ENCODE peak calls at places on chromosomes 3 and 15, in four cellular contexts. One of them, this sample, is unnamed.

GRCh38 chr15:38563723-38564519 is 693 bp downstream of the RASGRP1 start:
- DNase-seq in HCT116: peak; percentile 8
- DNase-seq in hepatocyte: peak; percentile 83
- DNase-seq in GM23338: peak; percentile 57
- DNase-seq in this sample: no peak

GRCh38 chr3:172536505-172536904 is 13.3 kb upstream of the TNFSF10 start:
- DNase-seq in hepatocyte: no peak
- DNase-seq in GM23338: peak; percentile 18
- DNase-seq in HCT116: no peak
- DNase-seq in this sample: peak; percentile 79

GRCh38 chr3:173774275-173774674 is 376.7 kb downstream of the NLGN1 start:
- DNase-seq in HCT116: no peak
- DNase-seq in hepatocyte: no peak
- DNase-seq in GM23338: no peak
- DNase-seq in this sample: no peak

GRCh38 chr3:138898301-138898700 is 48.6 kb downstream of the FOXL2 start:
- DNase-seq in HCT116: no peak
- DNase-seq in hepatocyte: no peak
- DNase-seq in GM23338: no peak
- DNase-seq in this sample: peak; percentile 73

GRCh38 chr3:81173514-81173913 is 587.9 kb downstream of the GBE1 start:
- DNase-seq in GM23338: peak; percentile 66
- DNase-seq in hepatocyte: peak; percentile 8
- DNase-seq in HCT116: no peak
- DNase-seq in this sample: no peak

GRCh38 chr3:177596822-177597271 is 399.6 kb upstream of the TBL1XR1 start:
- DNase-seq in GM23338: no peak
- DNase-seq in HCT116: no peak
- DNase-seq in hepatocyte: no peak
- DNase-seq in this sample: peak; percentile 82

GRCh38 chr3:71056327-71056726 is 527.2 kb downstream of the FOXP1 start:
- DNase-seq in GM23338: no peak
- DNase-seq in hepatocyte: no peak
- DNase-seq in HCT116: no peak
- DNase-seq in this sample: no peak

GRCh38 chr3:1734494-1735122 is 364.1 kb upstream of the CNTN4 start:
- DNase-seq in hepatocyte: no peak
- DNase-seq in HCT116: no peak
- DNase-seq in GM23338: no peak
- DNase-seq in this sample: no peak

GRCh38 chr3:131025500-131025899 is 1.1 kb downstream of the ASTE1 start:
- DNase-seq in GM23338: no peak
- DNase-seq in HCT116: no peak
- DNase-seq in hepatocyte: no peak
- DNase-seq in this sample: no peak

GRCh38 chr15:88141490-88141889 is 115.0 kb downstream of the NTRK3 start:
- DNase-seq in GM23338: no peak
- DNase-seq in hepatocyte: no peak
- DNase-seq in HCT116: no peak
- DNase-seq in this sample: no peak

GRCh38 chr15:70095387-70096214 is 2.1 kb downstream of the TLE3 start:
- DNase-seq in HCT116: no peak
- DNase-seq in GM23338: peak; percentile 86
- DNase-seq in hepatocyte: peak; percentile 74
- DNase-seq in this sample: peak; percentile 41

GRCh38 chr3:45560270-45561020 is 34.1 kb upstream of the LIMD1 start:
- DNase-seq in hepatocyte: no peak
- DNase-seq in HCT116: no peak
- DNase-seq in GM23338: no peak
- DNase-seq in this sample: no peak

GRCh38 chr3:61573441-61573840 is 12.1 kb downstream of the PTPRG start:
- DNase-seq in hepatocyte: no peak
- DNase-seq in GM23338: no peak
- DNase-seq in HCT116: no peak
- DNase-seq in this sample: no peak

GRCh38 chr15:40069178-40070165 is 30.5 kb upstream of the SRP14 start:
- DNase-seq in GM23338: peak; percentile 60
- DNase-seq in hepatocyte: peak; percentile 77
- DNase-seq in HCT116: peak; percentile 73
- DNase-seq in this sample: peak; percentile 97

GRCh38 chr3:138949445-138950005 is 2.5 kb downstream of the FOXL2NB start:
- DNase-seq in HCT116: no peak
- DNase-seq in GM23338: no peak
- DNase-seq in hepatocyte: no peak
- DNase-seq in this sample: no peak

GRCh38 chr3:46541856-46542255 is 24.2 kb downstream of the LRRC2 start:
- DNase-seq in hepatocyte: no peak
- DNase-seq in GM23338: no peak
- DNase-seq in HCT116: no peak
- DNase-seq in this sample: no peak

GRCh38 chr3:39130026-39130425 is 22.5 kb downstream of the TTC21A start:
- DNase-seq in hepatocyte: no peak
- DNase-seq in HCT116: no peak
- DNase-seq in GM23338: no peak
- DNase-seq in this sample: no peak

GRCh38 chr3:47210863-47211405 is 47.0 kb upstream of the SETD2 start:
- DNase-seq in hepatocyte: no peak
- DNase-seq in GM23338: no peak
- DNase-seq in HCT116: no peak
- DNase-seq in this sample: no peak

GRCh38 chr3:33184863-33185262 is 33.7 kb downstream of the SUSD5 start:
- DNase-seq in HCT116: no peak
- DNase-seq in hepatocyte: no peak
- DNase-seq in GM23338: no peak
- DNase-seq in this sample: no peak

GRCh38 chr3:64082917-64083587 is 59.8 kb upstream of the PSMD6 start:
- DNase-seq in HCT116: no peak
- DNase-seq in hepatocyte: no peak
- DNase-seq in GM23338: no peak
- DNase-seq in this sample: no peak

GRCh38 chr3:30123224-30123623 is 483.2 kb upstream of the TGFBR2 start:
- DNase-seq in HCT116: no peak
- DNase-seq in hepatocyte: no peak
- DNase-seq in GM23338: no peak
- DNase-seq in this sample: no peak

GRCh38 chr3:42013652-42014442 is 51.9 kb upstream of the ULK4 start:
- DNase-seq in HCT116: no peak
- DNase-seq in GM23338: peak; percentile 50
- DNase-seq in hepatocyte: peak; percentile 64
- DNase-seq in this sample: peak; percentile 26

GRCh38 chr15:35078221-35078915 is 6.7 kb downstream of the NANOGP8 start:
- DNase-seq in HCT116: peak; percentile 44
- DNase-seq in GM23338: peak; percentile 84
- DNase-seq in hepatocyte: peak; percentile 74
- DNase-seq in this sample: no peak

GRCh38 chr3:109731639-109732473 is 394.5 kb upstream of the DPPA4 start:
- DNase-seq in hepatocyte: peak; percentile 77
- DNase-seq in HCT116: peak; percentile 29
- DNase-seq in GM23338: peak; percentile 74
- DNase-seq in this sample: no peak

GRCh38 chr3:60652829-60653228 is 598.4 kb downstream of the FHIT start:
- DNase-seq in HCT116: no peak
- DNase-seq in GM23338: no peak
- DNase-seq in hepatocyte: no peak
- DNase-seq in this sample: no peak

GRCh38 chr3:18424862-18425640 is at the start of gene SATB1:
- DNase-seq in HCT116: no peak
- DNase-seq in GM23338: peak; percentile 92
- DNase-seq in hepatocyte: peak; percentile 76
- DNase-seq in this sample: peak; percentile 69

GRCh38 chr3:186566772-186567071 is 417 bp downstream of the TBCCD1 start:
- DNase-seq in GM23338: no peak
- DNase-seq in hepatocyte: no peak
- DNase-seq in HCT116: no peak
- DNase-seq in this sample: no peak

DNA sequence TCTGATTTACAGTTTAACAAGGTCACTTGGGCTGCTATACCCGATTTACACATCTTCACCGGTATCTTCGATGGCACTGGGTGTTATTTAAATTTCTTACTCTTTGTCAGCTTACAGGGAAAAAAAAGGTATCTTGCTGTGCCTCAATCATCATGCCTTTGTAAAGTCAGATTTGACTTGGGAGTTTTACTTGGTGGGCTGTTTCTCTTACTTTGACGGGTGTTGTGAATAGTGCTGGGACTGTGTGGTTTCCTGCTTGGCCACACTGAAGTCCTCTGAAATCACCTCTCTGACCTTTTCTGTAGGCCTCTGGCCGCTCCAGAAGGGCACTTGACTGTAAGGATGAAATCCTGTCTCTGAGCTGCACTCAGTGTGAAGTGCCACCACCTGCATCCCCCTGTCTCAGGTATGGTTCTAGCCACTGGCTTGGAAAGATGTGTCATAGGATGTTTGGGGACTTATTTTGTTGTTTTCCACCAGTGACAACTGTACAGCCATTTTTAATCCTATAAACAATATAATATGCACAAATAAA is 3.1 kb upstream of the SLC24A1 start:
- DNase-seq in GM23338: peak; percentile 18
- DNase-seq in hepatocyte: no peak
- DNase-seq in HCT116: no peak
- DNase-seq in this sample: no peak
- H3K9me2 ChIP-seq in GM23338: no peaks in the 10 kb centered on the region
- H3K9me2 ChIP-seq in hepatocyte: no peaks in the 10 kb centered on the region
- H3K9me2 ChIP-seq in HCT116: no peaks in the 10 kb centered on the region
- H3K9me2 ChIP-seq in this sample: no peaks in the 10 kb centered on the region

DNA sequence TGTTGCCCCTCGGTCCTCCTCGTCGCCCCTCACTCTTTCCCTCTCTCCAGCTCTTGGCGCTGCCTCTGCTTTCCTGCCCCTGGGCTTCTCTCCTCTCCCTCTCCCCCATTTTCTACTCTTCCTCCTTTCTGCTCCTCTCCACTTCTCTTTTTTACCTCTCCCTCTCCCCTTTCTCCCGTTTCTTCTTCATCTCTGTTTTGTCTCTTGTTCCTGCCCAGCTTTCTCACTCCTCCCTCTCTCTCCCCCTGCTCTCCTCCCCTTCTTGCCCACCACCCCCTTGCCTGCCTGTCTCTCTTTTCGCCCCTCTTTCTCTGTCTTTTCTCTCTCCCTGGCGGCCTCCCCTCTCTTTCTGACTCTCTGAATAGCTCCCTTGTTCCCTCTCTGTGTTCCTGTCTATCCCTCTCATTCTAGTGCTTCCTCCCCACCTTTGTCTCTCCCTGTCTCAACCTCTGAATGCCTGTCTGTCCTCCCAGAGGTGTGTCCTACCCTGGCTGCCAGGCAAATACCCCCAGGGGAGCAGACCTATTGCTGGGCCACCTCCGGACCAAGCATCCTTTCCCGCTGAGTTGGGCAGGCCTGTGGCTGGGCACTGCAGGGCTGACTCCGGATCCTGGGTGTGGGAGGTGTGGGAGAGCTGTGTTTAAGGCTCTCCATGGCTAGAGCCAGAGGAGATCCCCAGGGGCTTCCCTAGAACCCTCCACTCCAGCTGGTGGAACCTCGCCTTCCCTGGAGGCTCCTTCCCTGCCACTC is 41.0 kb downstream of the EPHB3 start:
- DNase-seq in hepatocyte: no peak
- DNase-seq in HCT116: no peak
- DNase-seq in GM23338: peak; percentile 45
- DNase-seq in this sample: peak; percentile 51
- TF ChIP-seq EZH2 in hepatocyte: peak; percentile 1
- TF ChIP-seq EZH2 in HCT116: no peak
- TF ChIP-seq EZH2 in GM23338: peak; percentile 73
- TF ChIP-seq EZH2 in this sample: no peak

DNA sequence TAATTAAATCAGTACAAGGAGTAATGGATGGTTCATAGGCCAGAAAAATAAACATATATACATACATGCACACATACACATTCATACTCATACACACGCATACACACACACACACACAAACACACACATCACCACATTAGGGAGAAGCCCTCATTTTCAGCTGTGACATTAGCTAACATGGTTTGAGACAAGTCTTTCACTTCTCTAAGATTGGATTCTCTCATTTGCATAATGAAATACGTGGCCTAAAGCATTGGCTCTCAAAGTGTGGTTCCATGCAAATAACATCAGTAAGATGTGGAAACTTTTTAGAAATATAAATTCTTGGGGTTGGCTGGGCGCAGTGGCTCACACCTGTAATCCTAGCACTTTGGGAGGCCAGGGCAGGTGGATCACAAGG is 452.6 kb downstream of the TAFA4 start:
- DNase-seq in HCT116: no peak
- DNase-seq in hepatocyte: no peak
- DNase-seq in GM23338: no peak
- DNase-seq in this sample: no peak
- H3K9me2 ChIP-seq in HCT116: no peaks in the 10 kb centered on the region
- H3K9me2 ChIP-seq in hepatocyte: no peaks in the 10 kb centered on the region
- H3K9me2 ChIP-seq in GM23338: peaks cover 4% of the 10 kb centered on the region
- H3K9me2 ChIP-seq in this sample: no peaks in the 10 kb centered on the region

DNA sequence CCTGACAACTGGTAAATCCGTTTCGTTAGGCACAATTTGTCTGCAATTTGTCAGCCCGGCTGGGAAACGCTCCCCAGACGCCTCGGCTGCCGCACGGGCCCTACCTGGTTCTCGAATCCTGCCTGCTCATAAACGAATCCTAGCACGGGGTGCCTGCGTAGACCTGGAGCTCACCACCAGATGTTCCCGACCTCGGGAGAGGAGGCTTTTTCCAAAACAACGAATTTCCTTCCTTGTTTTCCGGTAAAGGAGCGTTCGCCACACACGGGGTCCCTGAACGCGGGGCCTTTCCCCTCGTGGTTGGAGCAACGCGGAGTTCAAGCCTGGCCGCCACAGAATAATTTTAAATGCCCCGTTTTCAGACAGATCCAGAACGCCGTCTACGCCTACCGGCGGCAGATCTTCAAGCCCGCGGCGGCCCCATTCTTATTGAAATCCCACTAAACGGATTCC is 1.1 kb downstream of the GATA2 start:
- DNase-seq in GM23338: no peak
- DNase-seq in hepatocyte: no peak
- DNase-seq in HCT116: no peak
- DNase-seq in this sample: no peak
- TF ChIP-seq EZH2 in GM23338: peak; percentile 99
- TF ChIP-seq EZH2 in hepatocyte: no peak
- TF ChIP-seq EZH2 in HCT116: no peak
- TF ChIP-seq EZH2 in this sample: no peak

GRCh38 chr3:34780973-34781372 is 858.4 kb upstream of the ARPP21 start:
- DNase-seq in hepatocyte: no peak
- DNase-seq in GM23338: peak; percentile 54
- DNase-seq in HCT116: no peak
- DNase-seq in this sample: no peak
- H3K9me2 ChIP-seq in hepatocyte: no peaks in the 10 kb centered on the region
- H3K9me2 ChIP-seq in GM23338: peaks cover 5% of the 10 kb centered on the region
- H3K9me2 ChIP-seq in HCT116: no peaks in the 10 kb centered on the region
- H3K9me2 ChIP-seq in this sample: no peaks in the 10 kb centered on the region

GRCh38 chr3:147410518-147411234 is 1.5 kb downstream of the ZIC1 start:
- DNase-seq in HCT116: no peak
- DNase-seq in GM23338: peak; percentile 61
- DNase-seq in hepatocyte: no peak
- DNase-seq in this sample: no peak
- TF ChIP-seq EZH2 in HCT116: no peak
- TF ChIP-seq EZH2 in GM23338: peak; percentile 70
- TF ChIP-seq EZH2 in hepatocyte: peak; percentile 73
- TF ChIP-seq EZH2 in this sample: no peak

GRCh38 chr3:183210341-183210740 is 42.7 kb upstream of the B3GNT5 start:
- DNase-seq in hepatocyte: no peak
- DNase-seq in HCT116: no peak
- DNase-seq in GM23338: no peak
- DNase-seq in this sample: no peak
- H3K9me2 ChIP-seq in hepatocyte: no peaks in the 10 kb centered on the region
- H3K9me2 ChIP-seq in HCT116: no peaks in the 10 kb centered on the region
- H3K9me2 ChIP-seq in GM23338: no peaks in the 10 kb centered on the region
- H3K9me2 ChIP-seq in this sample: no peaks in the 10 kb centered on the region

GRCh38 chr3:142947352-142947751 is 16.1 kb downstream of the PAQR9 start:
- DNase-seq in GM23338: peak; percentile 69
- DNase-seq in hepatocyte: no peak
- DNase-seq in HCT116: no peak
- DNase-seq in this sample: no peak
- TF ChIP-seq EZH2 in GM23338: no peak
- TF ChIP-seq EZH2 in hepatocyte: no peak
- TF ChIP-seq EZH2 in HCT116: no peak
- TF ChIP-seq EZH2 in this sample: no peak

This sample was measured in PC-9.